ENCODE peak calls at places on chromosome 3, in six cellular contexts. R, X, O, G, M and N are unnamed samples.

GRCh38 chr3:51974963-51975856 is at the start of gene ABHD14A:
- DNase-seq in R (peak), G (peak), O (peak), M (peak), X (peak), N (no peak)

GRCh38 chr3:172311217-172311616 is 137.0 kb downstream of the GHSR start:
- DNase-seq in G (no peak), R (no peak), M (no peak), O (no peak), X (no peak), N (no peak)

GRCh38 chr3:194740859-194741486 is 55.3 kb downstream of the FAM43A start:
- DNase-seq in R (no peak), X (no peak), G (no peak), M (no peak), O (no peak), N (peak)

GRCh38 chr3:8990266-8991215 is 27.3 kb upstream of the RAD18 start:
- DNase-seq in R (no peak), G (no peak), O (no peak), M (no peak), X (no peak), N (no peak)

GRCh38 chr3:20320489-20320888 is 134.5 kb upstream of the SGO1 start:
- DNase-seq in G (no peak), X (no peak), M (no peak), O (no peak), R (no peak), N (no peak)

GRCh38 chr3:414063-414462 is 217.5 kb downstream of the CHL1 start:
- DNase-seq in X (no peak), O (no peak), M (no peak), G (no peak), R (no peak), N (no peak)

GRCh38 chr3:142987080-142987700 is 14.2 kb upstream of the U2SURP start:
- DNase-seq in G (no peak), O (no peak), M (no peak), R (no peak), X (no peak), N (no peak)

GRCh38 chr3:29128004-29128403 is 152.9 kb upstream of the RBMS3 start:
- DNase-seq in G (no peak), X (no peak), M (no peak), O (no peak), R (no peak), N (no peak)

GRCh38 chr3:144189044-144189443 is 217.4 kb downstream of the DIPK2A start:
- DNase-seq in R (no peak), M (no peak), X (no peak), O (no peak), G (no peak), N (no peak)

GRCh38 chr3:67863869-67864268 is 209.5 kb upstream of the SUCLG2 start:
- DNase-seq in O (peak), R (no peak), G (no peak), X (no peak), M (no peak), N (no peak)

GRCh38 chr3:128011140-128011539 is 41.1 kb upstream of the SEC61A1 start:
- DNase-seq in G (no peak), M (no peak), R (no peak), X (no peak), O (peak), N (no peak)

GRCh38 chr3:82217571-82217970 is 456.1 kb upstream of the GBE1 start:
- DNase-seq in G (no peak), O (no peak), R (no peak), X (no peak), M (no peak), N (no peak)

GRCh38 chr3:171206283-171206682 is 179.8 kb upstream of the SLC2A2 start:
- DNase-seq in G (no peak), M (no peak), O (no peak), X (no peak), R (no peak), N (no peak)

GRCh38 chr3:10485380-10485779 is 20.0 kb downstream of the ATP2B2 start:
- DNase-seq in M (no peak), O (no peak), R (no peak), G (no peak), X (no peak), N (no peak)

GRCh38 chr3:48797626-48798025 is 50.0 kb downstream of the PRKAR2A start:
- DNase-seq in G (no peak), X (no peak), O (no peak), M (no peak), R (no peak), N (no peak)

GRCh38 chr3:109973733-109974132 is 636.4 kb upstream of the DPPA4 start:
- DNase-seq in O (no peak), M (no peak), G (no peak), R (no peak), X (no peak), N (no peak)

GRCh38 chr3:9226326-9226725 is 23.1 kb downstream of the SRGAP3 start:
- DNase-seq in R (no peak), X (peak), G (no peak), O (no peak), M (no peak), N (no peak)

GRCh38 chr3:157388051-157388450 is 48.6 kb upstream of the PTX3 start:
- DNase-seq in G (no peak), M (no peak), R (no peak), O (no peak), X (no peak), N (no peak)

GRCh38 chr3:58434990-58435389 is 1.4 kb upstream of the PDHB start:
- DNase-seq in O (peak), G (no peak), X (no peak), M (no peak), R (no peak), N (no peak)

GRCh38 chr3:15953841-15954240 is 156.1 kb upstream of the ANKRD28 start:
- DNase-seq in X (no peak), R (no peak), M (no peak), O (no peak), G (no peak), N (no peak)

GRCh38 chr3:40920041-40920440 is 279.3 kb upstream of the CTNNB1 start:
- DNase-seq in X (no peak), O (no peak), M (no peak), G (no peak), R (no peak), N (no peak)